ENCODE peak calls at places on chromosomes 11 and 22, in seven cellular contexts. N is heart left ventricle, T is suprapubic skin, V is cardiac muscle cell, I is mammary epithelial cell, H is IMR-90, U is MM.1S. A is an unnamed sample. For H3K4me1, the result is how much of the 10 kb centered on the place peaks cover.

GRCh38 chr11:12132790-12133145 is 22.4 kb downstream of the MICAL2 start:
- DNase-seq in N (no peak), T (no peak), V (no peak), I (no peak), H (no peak), U (no peak), A (no peak)

GRCh38 chr22:22974156-22974555 is 86.5 kb downstream of the IGLL5 start:
- DNase-seq in N (no peak), T (no peak), V (no peak), I (no peak), H (no peak), U (no peak), A (no peak)

GRCh38 chr11:76719281-76719680 is 48.7 kb upstream of the LRRC32 start:
- DNase-seq in N (no peak), T (no peak), V (no peak), I (no peak), H (no peak), U (no peak), A (no peak)

GRCh38 chr22:29695129-29695926 is 24.5 kb upstream of the CABP7 start:
- DNase-seq in N (no peak), T (peak), V (no peak), I (no peak), H (no peak), U (no peak), A (no peak)

GRCh38 chr22:24404561-24405275 is 22.7 kb upstream of the ADORA2A start:
- DNase-seq in N (no peak), T (no peak), V (no peak), I (no peak), H (no peak), U (no peak), A (no peak)

GRCh38 chr11:80241766-80242165 is 800.9 kb upstream of the TENM4 start:
- DNase-seq in N (no peak), T (no peak), V (no peak), I (peak), H (peak), U (no peak), A (no peak)

GRCh38 chr11:3723014-3723708 is 52.0 kb upstream of the CHRNA10 start:
- DNase-seq in N (no peak), T (no peak), V (no peak), I (peak), H (peak), U (no peak), A (peak)

GRCh38 chr22:27482414-27482813 is 319.1 kb downstream of the MN1 start:
- DNase-seq in N (no peak), T (no peak), V (no peak), I (no peak), H (no peak), U (no peak), A (no peak)

GRCh38 chr11:111066861-111067260 is 178.7 kb upstream of the POU2AF2 start:
- DNase-seq in N (no peak), T (no peak), V (no peak), I (peak), H (no peak), U (no peak), A (no peak)

GRCh38 chr11:118789501-118790356 is 1.2 kb downstream of the DDX6 start:
- DNase-seq in N (no peak), T (no peak), V (peak), I (peak), H (no peak), U (peak), A (no peak)

GRCh38 chr11:46845440-46845739 is 690 bp downstream of the CKAP5 start:
- DNase-seq in N (no peak), T (no peak), V (no peak), I (no peak), H (no peak), U (peak), A (no peak)

GRCh38 chr11:111878385-111878765 is 590 bp downstream of the FDXACB1 start:
- DNase-seq in N (no peak), T (no peak), V (no peak), I (no peak), H (peak), U (peak), A (no peak)

GRCh38 chr11:64092761-64093136 is 57.0 kb downstream of the FLRT1 start:
- DNase-seq in N (no peak), T (no peak), V (no peak), I (no peak), H (no peak), U (no peak), A (no peak)

GRCh38 chr22:35727436-35727835 is 9.8 kb downstream of the APOL5 start:
- DNase-seq in N (no peak), T (no peak), V (peak), I (no peak), H (peak), U (no peak), A (no peak)

GRCh38 chr22:48449466-48450187 is 1378.0 kb downstream of the BRD1 start:
- DNase-seq in N (no peak), T (peak), V (no peak), I (no peak), H (no peak), U (no peak), A (no peak)

GRCh38 chr11:46380340-46381045 is 976 bp upstream of the MDK start:
- DNase-seq in N (peak), T (no peak), V (peak), I (no peak), H (no peak), U (peak), A (peak)

GRCh38 chr11:66294626-66295620 is 3.2 kb downstream of the TMEM151A start:
- DNase-seq in N (no peak), T (no peak), V (no peak), I (no peak), H (no peak), U (no peak), A (no peak)

DNA sequence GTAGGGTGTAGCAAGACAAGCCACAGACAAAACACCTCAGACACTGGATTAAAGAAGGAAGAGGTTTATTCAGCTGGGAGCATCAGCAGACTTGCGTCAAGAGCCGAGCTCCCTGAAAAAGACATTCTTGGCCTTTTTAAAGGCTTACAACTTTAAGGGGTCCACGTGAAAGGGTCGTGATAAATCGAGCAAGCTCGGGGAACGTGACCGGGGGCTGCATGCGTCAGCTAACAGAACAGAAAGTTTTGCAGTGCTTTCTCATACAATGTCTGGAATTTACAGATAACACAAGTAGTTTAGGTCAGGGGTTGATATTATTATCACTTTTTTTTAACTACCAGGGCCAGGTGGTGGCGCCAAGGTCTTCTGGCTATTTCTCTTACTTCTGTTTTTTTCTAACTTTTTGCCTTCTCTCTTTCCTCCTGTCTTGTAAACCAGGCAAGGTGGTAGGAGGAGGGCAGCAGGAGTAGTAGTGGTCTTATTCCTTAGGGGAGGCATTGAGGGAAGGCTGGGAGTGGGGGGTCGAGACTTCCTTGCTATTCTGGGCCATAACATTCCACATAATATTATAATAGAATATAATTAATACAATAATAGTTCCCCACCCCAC is 631 bp upstream of the ALDH3B1 start:
- DNase-seq in N (no peak), T (no peak), V (no peak), I (peak), H (peak), U (peak), A (no peak)
- H3K4me1 ChIP-seq in N (under half), T (half or more), V (under half), I (half or more), H (under half), U (half or more), A (under half)

GRCh38 chr22:31631381-31631780 is 30.6 kb downstream of the PISD start:
- DNase-seq in N (no peak), T (no peak), V (no peak), I (no peak), H (no peak), U (no peak), A (no peak)
- H3K4me3 ChIP-seq in N (peak), T (peak), V (peak), I (no peak), H (peak), U (peak), A (peak)

GRCh38 chr22:38956551-38956950 is 858 bp upstream of the APOBEC3A start:
- DNase-seq in N (no peak), T (no peak), V (no peak), I (no peak), H (no peak), U (no peak), A (no peak)
- H3K4me1 ChIP-seq in N (under half), T (under half), V (under half), I (under half), H (under half), U (under half), A (under half)

GRCh38 chr22:40181323-40181722 is 3.6 kb downstream of the TNRC6B start:
- DNase-seq in N (no peak), T (no peak), V (no peak), I (no peak), H (no peak), U (no peak), A (no peak)
- H3K4me3 ChIP-seq in N (no peak), T (no peak), V (no peak), I (no peak), H (no peak), U (no peak), A (no peak)

DNA sequence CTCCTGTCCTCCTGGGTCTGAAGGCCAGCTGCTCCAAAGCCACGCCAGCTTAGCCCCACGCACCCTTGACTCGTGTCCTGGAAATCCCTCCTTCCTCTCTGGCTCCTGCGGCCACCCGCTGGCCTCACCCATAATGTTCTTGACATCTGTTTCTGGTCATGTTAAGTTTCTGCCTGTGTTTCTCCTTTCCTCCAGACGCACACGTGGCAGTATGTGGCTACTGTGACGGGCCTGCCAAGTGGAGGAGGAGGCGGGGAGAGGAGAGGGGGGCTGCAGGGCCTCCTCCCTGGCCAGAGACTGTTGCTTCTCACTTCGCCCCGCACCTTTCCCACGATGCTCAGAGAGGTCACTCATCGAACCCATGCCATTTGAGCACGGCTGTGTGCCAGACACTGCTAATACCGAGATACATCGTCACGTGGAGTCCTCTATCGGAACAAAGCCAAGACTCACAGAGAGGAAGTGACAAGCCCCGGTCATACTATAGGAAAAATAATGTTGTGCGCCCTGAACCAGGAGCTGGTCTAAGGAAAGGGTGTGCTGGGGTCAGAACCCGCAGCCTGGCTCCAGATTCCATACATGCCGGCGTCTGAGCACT is 11.5 kb downstream of the C1QTNF6 start:
- DNase-seq in N (peak), T (peak), V (no peak), I (no peak), H (peak), U (no peak), A (peak)
- H3K4me1 ChIP-seq in N (under half), T (half or more), V (under half), I (under half), H (under half), U (under half), A (under half)

GRCh38 chr22:31826443-31826842 is 72.6 kb downstream of the DEPDC5 start:
- DNase-seq in N (no peak), T (no peak), V (no peak), I (peak), H (no peak), U (no peak), A (no peak)
- H3K4me3 ChIP-seq in N (no peak), T (no peak), V (no peak), I (no peak), H (no peak), U (no peak), A (no peak)

DNA sequence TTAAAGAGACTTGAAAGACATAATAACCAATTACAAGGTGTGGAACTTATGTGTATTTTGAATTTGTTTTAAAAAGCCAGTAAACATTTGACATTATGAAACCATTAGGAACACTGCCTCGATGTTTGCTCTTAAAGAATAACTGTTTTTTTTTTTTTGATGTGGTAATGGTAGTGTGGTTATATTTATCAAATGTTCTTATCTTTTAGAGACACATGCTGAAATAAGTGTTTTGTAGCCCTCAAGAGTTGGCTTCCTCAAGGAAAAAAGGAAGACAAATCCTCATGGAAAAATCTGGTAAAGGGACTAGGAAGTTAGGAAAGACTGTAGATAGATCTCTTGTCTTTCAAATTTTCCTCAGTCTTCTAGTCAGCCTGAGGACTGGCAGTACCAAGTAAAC is 2.2 kb upstream of the ABTB2 start:
- DNase-seq in N (no peak), T (no peak), V (no peak), I (no peak), H (no peak), U (no peak), A (no peak)
- H3K4me1 ChIP-seq in N (under half), T (under half), V (under half), I (under half), H (under half), U (under half), A (under half)

GRCh38 chr11:116500002-116500832 is 272.6 kb downstream of the BUD13 start:
- DNase-seq in N (no peak), T (no peak), V (no peak), I (no peak), H (no peak), U (no peak), A (no peak)
- H3K4me3 ChIP-seq in N (no peak), T (no peak), V (no peak), I (no peak), H (no peak), U (no peak), A (no peak)

A was measured in uterus.